ENCODE peak calls at places on chromosome 15, in eight cellular contexts. M is OCI-LY7, U is psoas muscle, X is AG04450, T is lower lobe of right lung, F is PC-9, Q is Peyer's patch, S is tibial artery. L is an unnamed sample.

GRCh38 chr15:32688151-32688639 is 29.6 kb upstream of the GREM1 start:
- DNase-seq in Q (no peak), F (no peak), S (no peak), X (no peak), T (no peak), M (no peak), U (no peak), L (no peak)

GRCh38 chr15:23648920-23649515 is 1.4 kb upstream of the MAGEL2 start:
- DNase-seq in U (peak), X (no peak), F (no peak), S (no peak), M (peak), T (peak), Q (no peak), L (no peak)

GRCh38 chr15:58190419-58190818 is 52.2 kb downstream of the AQP9 start:
- DNase-seq in T (no peak), Q (no peak), F (no peak), M (no peak), S (no peak), X (no peak), U (no peak), L (no peak)

GRCh38 chr15:66641485-66642313 is 60.3 kb upstream of the SMAD6 start:
- DNase-seq in M (no peak), Q (no peak), X (no peak), F (no peak), S (no peak), T (no peak), U (no peak), L (no peak)

GRCh38 chr15:63473999-63474809 is 30.2 kb upstream of the USP3 start:
- DNase-seq in F (peak), M (peak), X (peak), T (no peak), S (no peak), Q (peak), U (no peak), L (no peak)

GRCh38 chr15:41281236-41281635 is 50.2 kb downstream of the CHP1 start:
- DNase-seq in M (no peak), Q (no peak), U (no peak), T (no peak), F (peak), S (no peak), X (peak), L (peak)

GRCh38 chr15:87528873-87529272 is 727.7 kb downstream of the NTRK3 start:
- DNase-seq in X (no peak), Q (no peak), U (no peak), M (no peak), T (no peak), F (peak), S (no peak), L (peak)

GRCh38 chr15:77830041-77830440 is 197.3 kb upstream of the LINGO1 start:
- DNase-seq in U (peak), M (no peak), T (peak), Q (no peak), F (no peak), X (no peak), S (no peak), L (peak)

GRCh38 chr15:67311751-67312150 is 57.2 kb downstream of the IQCH start:
- DNase-seq in F (no peak), X (no peak), S (no peak), T (no peak), Q (no peak), M (no peak), U (no peak), L (no peak)

GRCh38 chr15:76258460-76258859 is 52.8 kb downstream of the ETFA start:
- DNase-seq in F (no peak), T (no peak), M (no peak), S (no peak), U (no peak), X (no peak), Q (no peak), L (no peak)

GRCh38 chr15:55627730-55628368 is 39.7 kb upstream of the PYGO1 start:
- DNase-seq in S (no peak), T (no peak), X (peak), Q (no peak), M (no peak), U (peak), F (peak), L (peak)

GRCh38 chr15:99485992-99486370 is 79.8 kb upstream of the MEF2A start:
- DNase-seq in T (no peak), M (no peak), Q (no peak), S (no peak), U (no peak), X (no peak), F (no peak), L (no peak)
- H3K4me3 ChIP-seq in T (peak), M (no peak), Q (peak), S (peak), U (peak), X (peak), F (peak), L (peak)

DNA sequence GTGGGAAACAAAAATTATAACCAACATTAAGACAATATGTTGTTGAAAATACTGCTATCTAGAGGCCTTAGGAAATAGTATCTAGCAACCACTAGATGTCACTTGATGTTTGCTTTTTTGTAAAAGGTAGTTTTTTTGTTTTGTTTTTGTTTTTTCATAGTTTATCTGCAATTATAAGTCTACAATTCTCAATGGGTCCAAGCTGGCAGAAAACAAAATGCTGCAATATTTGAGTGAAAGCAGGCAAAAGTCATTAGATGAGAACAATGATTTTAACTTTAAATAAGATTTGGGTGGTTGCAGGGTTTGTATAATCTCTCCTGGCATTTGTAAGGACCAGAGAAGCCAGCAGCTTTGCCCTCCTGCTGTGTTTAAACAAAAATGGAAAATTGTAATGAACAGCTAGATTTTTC is 27.0 kb downstream of the DUT start:
- DNase-seq in T (no peak), Q (no peak), X (no peak), S (no peak), F (no peak), M (peak), U (no peak), L (peak)
- TF ChIP-seq CTCF in T (peak), Q (peak), X (peak), S (peak), F (peak), M (peak), U (peak), L (peak)

GRCh38 chr15:64894395-64895056 is 17.2 kb upstream of the ANKDD1A start:
- DNase-seq in Q (peak), T (peak), X (no peak), M (peak), S (no peak), U (peak), F (no peak), L (no peak)

GRCh38 chr15:64895285-64896065 is 16.2 kb upstream of the ANKDD1A start:
- DNase-seq in M (peak), Q (peak), X (no peak), S (no peak), F (no peak), U (no peak), T (peak), L (no peak)

GRCh38 chr15:64892850-64893403 is 18.8 kb upstream of the ANKDD1A start:
- DNase-seq in U (no peak), T (peak), X (no peak), F (no peak), S (no peak), M (no peak), Q (peak), L (no peak)

GRCh38 chr15:64891546-64891945 is 20.2 kb upstream of the ANKDD1A start:
- DNase-seq in M (no peak), X (no peak), S (no peak), Q (no peak), U (no peak), T (no peak), F (no peak), L (no peak)

DNA sequence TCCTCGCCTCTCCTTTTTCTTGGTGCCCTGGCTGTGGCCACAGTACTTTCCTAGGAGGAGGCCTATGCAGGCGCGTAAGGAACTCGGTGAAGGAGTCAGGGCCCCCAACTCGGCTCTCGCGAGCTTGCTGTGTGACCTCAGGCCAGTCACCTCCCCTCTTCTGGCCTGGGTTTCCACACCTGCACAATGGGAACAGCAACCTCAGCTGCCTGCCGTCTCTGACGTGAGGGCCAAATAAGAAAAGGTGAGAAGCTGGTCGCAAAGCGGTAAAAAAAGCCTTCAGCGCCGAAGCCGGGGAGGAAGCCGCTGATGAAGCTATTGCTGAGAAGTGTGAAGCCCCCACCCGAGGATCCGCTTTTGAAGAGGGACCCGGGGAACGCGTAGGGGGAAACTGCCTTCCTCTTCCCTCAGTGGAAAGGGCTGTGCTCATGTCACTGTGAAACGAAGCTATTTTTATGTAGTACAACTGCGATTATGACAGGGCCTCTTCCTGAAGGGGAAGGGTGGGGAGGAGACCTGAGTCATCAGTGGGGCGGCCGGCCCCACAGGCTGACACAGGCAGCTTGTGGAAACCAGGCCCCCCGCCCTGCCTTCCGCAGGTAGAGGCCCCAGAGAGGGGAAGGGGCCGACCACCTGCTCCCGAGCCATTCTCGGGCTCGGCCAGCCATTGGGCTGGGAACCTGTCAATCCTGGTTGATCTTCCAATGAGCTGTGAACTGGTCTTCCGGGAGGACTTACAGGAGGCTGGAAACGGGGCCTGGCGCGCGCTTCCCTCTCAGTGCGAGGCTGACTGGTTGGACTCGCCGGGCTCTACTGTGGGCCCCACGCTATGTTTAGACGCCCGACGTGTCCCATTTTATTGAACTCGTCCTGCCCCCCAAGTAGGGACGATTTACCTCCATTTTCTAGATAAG is 18.0 kb upstream of the ANKDD1A start:
- DNase-seq in X (peak), F (peak), S (peak), T (peak), M (peak), U (peak), Q (peak), L (peak)
- H3K4me3 ChIP-seq in X (no peak), F (peak), S (peak), T (peak), M (peak), U (peak), Q (peak), L (no peak)

GRCh38 chr15:52922871-52923270 is 132.7 kb upstream of the ONECUT1 start:
- DNase-seq in X (no peak), M (no peak), U (no peak), T (no peak), S (no peak), Q (no peak), F (no peak), L (no peak)
- TF ChIP-seq CTCF in X (no peak), M (no peak), U (no peak), T (no peak), S (no peak), Q (no peak), F (no peak), L (no peak)

GRCh38 chr15:52527196-52527897 is 1.3 kb downstream of the MYO5A start:
- DNase-seq in F (no peak), S (no peak), T (no peak), X (no peak), M (no peak), Q (no peak), U (no peak), L (no peak)
- H3K4me3 ChIP-seq in F (peak), S (peak), T (peak), X (peak), M (peak), Q (peak), U (peak), L (peak)

DNA sequence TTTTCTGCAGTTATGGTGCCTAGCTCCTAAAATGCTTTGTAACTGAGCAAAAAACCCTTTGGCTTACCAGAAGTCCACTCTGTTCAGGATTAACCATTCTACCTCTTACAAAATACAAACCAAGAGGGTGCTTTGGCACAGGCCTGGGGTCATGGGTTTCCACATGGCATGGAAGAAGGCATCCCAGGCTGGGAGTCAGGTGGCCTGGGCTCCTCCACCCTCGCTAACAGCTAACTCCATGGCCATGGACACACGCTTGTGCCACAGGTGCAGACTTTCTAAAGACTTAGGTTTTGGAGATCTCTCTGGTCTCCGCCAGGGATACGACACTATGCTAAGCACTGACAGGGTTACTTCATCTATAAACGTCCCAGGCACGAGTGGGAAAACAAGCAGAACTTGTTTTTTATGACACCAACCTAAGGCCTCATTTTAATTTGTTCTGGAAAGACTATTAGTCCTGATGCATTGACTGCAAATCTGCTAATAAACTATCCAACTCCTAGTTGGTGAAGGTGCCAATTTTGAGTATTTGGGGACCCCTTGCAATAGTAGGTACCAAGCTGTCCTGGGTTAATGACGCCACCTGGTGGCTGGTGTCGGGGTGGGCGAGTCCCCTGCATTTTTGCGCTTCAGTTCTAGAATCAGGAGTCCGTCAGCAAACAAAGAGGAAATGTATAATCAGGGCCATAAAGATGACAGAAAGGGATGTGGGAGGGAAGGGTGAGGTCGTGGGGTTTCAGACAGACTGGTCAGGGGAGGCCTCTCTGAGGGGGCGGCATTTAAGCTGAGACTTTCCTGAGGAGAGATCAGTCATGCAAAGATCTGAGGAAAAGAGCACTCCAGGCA is 10.3 kb upstream of the ALDH1A3 start:
- DNase-seq in T (no peak), F (no peak), M (peak), X (no peak), S (no peak), Q (no peak), U (no peak), L (no peak)
- TF ChIP-seq CTCF in T (peak), F (peak), M (peak), X (peak), S (no peak), Q (no peak), U (no peak), L (peak)

GRCh38 chr15:62350744-62351143 is 185.7 kb upstream of the C2CD4B start:
- DNase-seq in T (no peak), Q (no peak), U (no peak), F (no peak), X (no peak), S (no peak), M (no peak), L (no peak)
- H3K4me3 ChIP-seq in T (peak), Q (no peak), U (no peak), F (no peak), X (no peak), S (no peak), M (no peak), L (no peak)

DNA sequence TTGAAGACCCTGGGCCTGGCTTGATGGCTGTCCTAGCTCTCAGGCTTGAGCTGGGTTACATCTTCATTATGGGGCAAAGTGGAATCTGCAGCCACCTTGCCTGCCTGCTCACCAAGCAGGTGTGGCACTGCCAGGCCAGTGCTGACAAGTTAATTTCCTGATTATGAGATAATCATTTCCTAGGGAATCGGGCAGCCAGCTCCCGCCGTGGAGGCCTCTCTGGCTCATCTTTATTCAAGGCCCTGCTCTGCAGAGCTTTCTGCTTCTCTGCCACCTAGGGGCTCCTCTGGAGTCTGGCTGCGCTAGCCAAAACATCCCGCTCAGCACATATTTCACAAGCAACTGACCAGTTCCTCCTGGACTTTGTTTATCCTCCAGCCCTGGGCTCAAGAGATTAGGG is 9.9 kb downstream of the LOXL1 start:
- DNase-seq in M (no peak), U (peak), Q (no peak), F (peak), X (no peak), T (peak), S (peak), L (no peak)
- TF ChIP-seq CTCF in M (no peak), U (no peak), Q (no peak), F (no peak), X (peak), T (no peak), S (peak), L (peak)